ENCODE peak calls at places on chromosomes 4 and X, in four cellular contexts. K, I, S and T are unnamed samples.

GRCh38 chr4:102299708-102300107 is 45.6 kb downstream of the SLC39A8 start:
- DNase-seq in K (peak), I (peak), S (peak), T (no peak)

GRCh38 chrX:19198448-19198847 is 76.2 kb upstream of the ADGRG2 start:
- DNase-seq in K (no peak), I (no peak), S (no peak), T (no peak)

GRCh38 chrX:79268788-79269187 is 98.3 kb downstream of the ITM2A start:
- DNase-seq in K (no peak), I (no peak), S (no peak), T (no peak)

GRCh38 chr4:7395635-7396034 is 39.1 kb downstream of the PSAPL1 start:
- DNase-seq in K (no peak), I (peak), S (no peak), T (no peak)

GRCh38 chr4:187782425-187782824 is 213.1 kb upstream of the ZFP42 start:
- DNase-seq in K (no peak), I (no peak), S (no peak), T (no peak)

GRCh38 chr4:61995717-61996337 is 795.7 kb downstream of the ADGRL3 start:
- DNase-seq in K (no peak), I (no peak), S (no peak), T (no peak)

GRCh38 chrX:54430519-54430918 is 9.7 kb upstream of the TSR2 start:
- DNase-seq in K (no peak), I (no peak), S (no peak), T (no peak)

GRCh38 chr4:126144838-126145237 is 830.1 kb downstream of the FAT4 start:
- DNase-seq in K (no peak), I (no peak), S (no peak), T (no peak)

GRCh38 chr4:158229768-158230167 is 19.5 kb downstream of the TMEM144 start:
- DNase-seq in K (no peak), I (no peak), S (no peak), T (no peak)
- TF ChIP-seq PBX3 in K (no peak), I (no peak), S (no peak), T (no peak)

DNA sequence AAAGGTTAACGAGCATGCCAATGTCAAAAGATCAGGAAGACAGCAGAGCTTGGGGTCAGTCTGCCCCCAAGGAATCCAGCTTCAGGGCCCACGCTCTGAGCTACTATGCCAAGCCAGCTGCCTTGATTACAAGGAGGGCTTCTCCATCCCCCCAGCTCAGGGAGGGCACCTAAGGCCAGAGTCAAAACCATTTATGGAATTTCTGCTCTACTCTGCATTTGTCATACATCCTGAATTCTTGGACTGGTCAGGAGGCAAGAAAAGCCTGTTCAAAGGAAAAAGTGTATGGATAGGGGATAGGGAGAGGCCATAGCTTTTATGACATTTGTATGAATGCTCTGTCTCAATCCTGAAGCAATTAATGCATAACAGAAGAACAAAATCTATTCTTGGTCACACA is 32.2 kb downstream of the EDNRA start:
- DNase-seq in K (no peak), I (no peak), S (no peak), T (no peak)
- TF ChIP-seq REST in K (no peak), I (no peak), S (no peak), T (no peak)

GRCh38 chr4:81165853-81166430 is 49.1 kb downstream of the PRKG2 start:
- DNase-seq in K (no peak), I (no peak), S (no peak), T (no peak)
- TF ChIP-seq PBX3 in K (no peak), I (no peak), S (no peak), T (no peak)

GRCh38 chrX:68883800-68884199 is 55.0 kb downstream of the EFNB1 start:
- DNase-seq in K (no peak), I (no peak), S (no peak), T (no peak)
- TF ChIP-seq REST in K (no peak), I (no peak), S (no peak), T (no peak)

GRCh38 chr4:154622598-154622997 is 10.1 kb upstream of the FGG start:
- DNase-seq in K (peak), I (peak), S (peak), T (no peak)
- TF ChIP-seq PBX3 in K (no peak), I (no peak), S (no peak), T (no peak)